ENCODE peak calls at places on chromosome 18, in six cellular contexts. N is heart left ventricle, B is Peyer's patch, Y is left ventricle myocardium inferior, L is PC-3, J is lower lobe of right lung. V is an unnamed sample. For H3K27me3 and H3K4me1, the result is how much of the 10 kb centered on the place peaks cover.

GRCh38 chr18:75659535-75660023 is 232.1 kb upstream of the SMIM21 start:
- DNase-seq in N (no peak), B (no peak), Y (no peak), L (no peak), J (no peak), V (no peak)

GRCh38 chr18:35697869-35698268 is 116.3 kb downstream of the GALNT1 start:
- DNase-seq in N (no peak), B (no peak), Y (no peak), L (no peak), J (no peak), V (no peak)

GRCh38 chr18:57775937-57776336 is 27.2 kb downstream of the ATP8B1 start:
- DNase-seq in N (no peak), B (no peak), Y (no peak), L (peak), J (no peak), V (no peak)

GRCh38 chr18:58190842-58191530 is 147.0 kb downstream of the NEDD4L start:
- DNase-seq in N (no peak), B (no peak), Y (no peak), L (peak), J (no peak), V (no peak)

GRCh38 chr18:7415081-7415894 is 151.8 kb upstream of the PTPRM start:
- DNase-seq in N (no peak), B (no peak), Y (no peak), L (no peak), J (no peak), V (peak)

GRCh38 chr18:58495202-58495601 is 133.7 kb downstream of the ALPK2 start:
- DNase-seq in N (no peak), B (no peak), Y (no peak), L (no peak), J (no peak), V (no peak)

GRCh38 chr18:58753976-58754375 is 82.7 kb downstream of the MALT1 start:
- DNase-seq in N (no peak), B (no peak), Y (no peak), L (no peak), J (no peak), V (no peak)

GRCh38 chr18:24538421-24539264 is 78.2 kb downstream of the HRH4 start:
- DNase-seq in N (no peak), B (no peak), Y (no peak), L (no peak), J (no peak), V (no peak)

GRCh38 chr18:61891874-61892273 is 933 bp downstream of the RNF152 start:
- DNase-seq in N (no peak), B (no peak), Y (no peak), L (no peak), J (no peak), V (no peak)
- H3K27me3 ChIP-seq in N (under half), B (under half), Y (under half), L (under half), J (under half), V (under half)

GRCh38 chr18:55353391-55353790 is 234.6 kb downstream of the TCF4 start:
- DNase-seq in N (no peak), B (no peak), Y (no peak), L (no peak), J (no peak), V (no peak)
- H3K4me1 ChIP-seq in N (under half), B (under half), Y (under half), L (under half), J (under half), V (under half)

GRCh38 chr18:808086-808485 is 4.0 kb downstream of the YES1 start:
- DNase-seq in N (no peak), B (no peak), Y (no peak), L (no peak), J (no peak), V (no peak)
- H3K4me3 ChIP-seq in N (no peak), B (no peak), Y (peak), L (no peak), J (no peak), V (peak)

GRCh38 chr18:48408111-48408726 is 964 bp downstream of the ZBTB7C start:
- DNase-seq in N (peak), B (no peak), Y (peak), L (no peak), J (peak), V (peak)
- H3K27me3 ChIP-seq in N (half or more), B (under half), Y (under half), L (under half), J (under half), V (under half)

GRCh38 chr18:59918320-59918755 is 18.5 kb downstream of the PMAIP1 start:
- DNase-seq in N (peak), B (peak), Y (peak), L (peak), J (peak), V (peak)

GRCh38 chr18:59916746-59917145 is 16.9 kb downstream of the PMAIP1 start:
- DNase-seq in N (no peak), B (no peak), Y (no peak), L (peak), J (no peak), V (no peak)

GRCh38 chr18:59915606-59916005 is 15.8 kb downstream of the PMAIP1 start:
- DNase-seq in N (no peak), B (no peak), Y (no peak), L (peak), J (no peak), V (no peak)

GRCh38 chr18:59919026-59919425 is 19.2 kb downstream of the PMAIP1 start:
- DNase-seq in N (no peak), B (no peak), Y (no peak), L (no peak), J (no peak), V (no peak)

GRCh38 chr18:59917422-59917821 is 17.6 kb downstream of the PMAIP1 start:
- DNase-seq in N (no peak), B (no peak), Y (no peak), L (peak), J (no peak), V (no peak)
- H3K4me1 ChIP-seq in N (under half), B (under half), Y (under half), L (half or more), J (under half), V (under half)

DNA sequence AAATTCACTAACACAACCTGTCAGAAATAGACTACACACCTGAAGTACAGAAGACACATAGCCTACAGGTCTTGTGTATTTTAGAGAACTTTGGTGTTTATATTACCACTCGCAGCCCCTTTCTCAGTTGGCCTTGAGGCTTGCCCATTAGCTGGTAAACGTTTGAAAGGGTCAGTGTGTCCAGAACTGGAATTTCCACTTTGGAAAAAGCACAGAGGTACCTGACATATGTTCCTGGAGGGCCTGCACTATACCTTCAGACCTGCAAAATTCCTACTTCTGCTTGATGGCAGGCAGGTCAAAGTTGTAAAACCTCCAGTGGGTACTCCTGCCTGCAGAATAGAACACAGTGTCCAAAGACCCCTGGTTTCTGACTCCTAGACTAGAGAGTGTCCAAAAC is 3.0 kb downstream of the KCTD1 start:
- DNase-seq in N (no peak), B (no peak), Y (no peak), L (peak), J (no peak), V (no peak)
- H3K4me3 ChIP-seq in N (no peak), B (no peak), Y (peak), L (peak), J (no peak), V (peak)